ENCODE peak calls at places on chromosomes 5 and 9, in seven cellular contexts. One of them, this sample, is unnamed.

GRCh38 chr5:135243194-135244191 is 155.5 kb downstream of the MACROH2A1 start:
- DNase-seq in kidney: peak
- DNase-seq in GM12865: no peak
- DNase-seq in psoas muscle: peak
- DNase-seq in mammary epithelial cell: no peak
- DNase-seq in ovary: peak
- DNase-seq in K562: no peak
- DNase-seq in this sample: peak

GRCh38 chr5:124746916-124747769 is 704 bp upstream of the ZNF608 start:
- DNase-seq in kidney: peak
- DNase-seq in GM12865: peak
- DNase-seq in psoas muscle: peak
- DNase-seq in mammary epithelial cell: peak
- DNase-seq in ovary: peak
- DNase-seq in K562: no peak
- DNase-seq in this sample: peak

GRCh38 chr9:100129772-100130171 is 30.7 kb downstream of the INVS start:
- DNase-seq in kidney: no peak
- DNase-seq in GM12865: no peak
- DNase-seq in psoas muscle: no peak
- DNase-seq in mammary epithelial cell: no peak
- DNase-seq in ovary: no peak
- DNase-seq in K562: no peak
- DNase-seq in this sample: no peak

GRCh38 chr5:113612060-113612496 is 98.6 kb downstream of the YTHDC2 start:
- DNase-seq in kidney: no peak
- DNase-seq in GM12865: peak
- DNase-seq in psoas muscle: no peak
- DNase-seq in mammary epithelial cell: peak
- DNase-seq in ovary: no peak
- DNase-seq in K562: peak
- DNase-seq in this sample: no peak

GRCh38 chr5:17224858-17225436 is 7.5 kb downstream of the BASP1 start:
- DNase-seq in kidney: no peak
- DNase-seq in GM12865: peak
- DNase-seq in psoas muscle: no peak
- DNase-seq in mammary epithelial cell: peak
- DNase-seq in ovary: no peak
- DNase-seq in K562: no peak
- DNase-seq in this sample: no peak

GRCh38 chr5:66646570-66646969 is 50.4 kb downstream of the MAST4 start:
- DNase-seq in kidney: no peak
- DNase-seq in GM12865: no peak
- DNase-seq in psoas muscle: no peak
- DNase-seq in mammary epithelial cell: no peak
- DNase-seq in ovary: no peak
- DNase-seq in K562: no peak
- DNase-seq in this sample: no peak

GRCh38 chr9:126663661-126664072 is 49.9 kb downstream of the LMX1B start:
- DNase-seq in kidney: peak
- DNase-seq in GM12865: no peak
- DNase-seq in psoas muscle: no peak
- DNase-seq in mammary epithelial cell: no peak
- DNase-seq in ovary: no peak
- DNase-seq in K562: no peak
- DNase-seq in this sample: peak

GRCh38 chr9:97923529-97924108 is 1.3 kb upstream of the TRMO start:
- DNase-seq in kidney: no peak
- DNase-seq in GM12865: peak
- DNase-seq in psoas muscle: peak
- DNase-seq in mammary epithelial cell: peak
- DNase-seq in ovary: peak
- DNase-seq in K562: peak
- DNase-seq in this sample: peak

GRCh38 chr5:66655395-66656324 is 59.5 kb downstream of the MAST4 start:
- DNase-seq in kidney: no peak
- DNase-seq in GM12865: no peak
- DNase-seq in psoas muscle: no peak
- DNase-seq in mammary epithelial cell: peak
- DNase-seq in ovary: no peak
- DNase-seq in K562: no peak
- DNase-seq in this sample: no peak

GRCh38 chr9:91208837-91209236 is 152.9 kb downstream of the AUH start:
- DNase-seq in kidney: peak
- DNase-seq in GM12865: peak
- DNase-seq in psoas muscle: no peak
- DNase-seq in mammary epithelial cell: no peak
- DNase-seq in ovary: no peak
- DNase-seq in K562: no peak
- DNase-seq in this sample: no peak

GRCh38 chr9:138070815-138071214 is 193.2 kb downstream of the CACNA1B start:
- DNase-seq in kidney: peak
- DNase-seq in GM12865: no peak
- DNase-seq in psoas muscle: no peak
- DNase-seq in mammary epithelial cell: no peak
- DNase-seq in ovary: no peak
- DNase-seq in K562: no peak
- DNase-seq in this sample: no peak

GRCh38 chr9:83991355-83991754 is 10.8 kb downstream of the RMI1 start:
- DNase-seq in kidney: no peak
- DNase-seq in GM12865: no peak
- DNase-seq in psoas muscle: no peak
- DNase-seq in mammary epithelial cell: no peak
- DNase-seq in ovary: no peak
- DNase-seq in K562: no peak
- DNase-seq in this sample: no peak

GRCh38 chr9:126331964-126332748 is 5.5 kb downstream of the MVB12B start:
- DNase-seq in kidney: no peak
- DNase-seq in GM12865: no peak
- DNase-seq in psoas muscle: no peak
- DNase-seq in mammary epithelial cell: no peak
- DNase-seq in ovary: no peak
- DNase-seq in K562: no peak
- DNase-seq in this sample: no peak

GRCh38 chr9:134007571-134007970 is 15.4 kb upstream of the VAV2 start:
- DNase-seq in kidney: peak
- DNase-seq in GM12865: no peak
- DNase-seq in psoas muscle: no peak
- DNase-seq in mammary epithelial cell: no peak
- DNase-seq in ovary: no peak
- DNase-seq in K562: no peak
- DNase-seq in this sample: no peak

GRCh38 chr5:142816577-142816976 is 46.4 kb downstream of the ARHGAP26 start:
- DNase-seq in kidney: no peak
- DNase-seq in GM12865: no peak
- DNase-seq in psoas muscle: peak
- DNase-seq in mammary epithelial cell: peak
- DNase-seq in ovary: no peak
- DNase-seq in K562: no peak
- DNase-seq in this sample: peak

DNA sequence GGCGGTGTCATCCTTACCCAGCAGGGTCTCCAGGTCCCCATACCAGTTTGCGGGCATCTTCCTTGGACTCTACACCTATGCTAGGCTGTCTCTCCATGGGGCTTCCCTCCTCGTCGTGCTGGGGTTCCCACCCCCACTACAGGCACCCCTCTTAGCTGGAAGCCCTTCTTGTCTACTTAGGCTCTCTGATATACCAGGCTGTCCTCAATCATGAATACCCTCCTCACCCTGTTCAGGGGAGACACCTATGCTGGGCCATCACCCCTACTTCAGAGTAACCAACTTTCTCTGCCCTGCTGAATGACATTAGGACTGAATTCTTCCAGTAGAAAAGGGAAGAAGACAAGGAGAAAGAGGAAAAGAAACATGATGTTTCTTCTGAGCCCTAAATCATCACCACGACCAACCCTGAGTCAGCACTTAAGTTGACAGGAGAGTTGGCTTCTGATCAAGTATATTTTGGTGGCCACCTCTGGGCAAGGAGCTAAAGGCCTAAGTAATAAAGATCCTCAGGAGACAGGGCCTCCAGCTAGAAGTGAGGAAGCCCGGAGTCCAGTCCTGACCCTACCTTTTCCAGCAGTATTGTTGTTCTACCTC is 115.3 kb downstream of the GCNT1 start:
- DNase-seq in kidney: no peak
- DNase-seq in GM12865: no peak
- DNase-seq in psoas muscle: no peak
- DNase-seq in mammary epithelial cell: no peak
- DNase-seq in ovary: no peak
- DNase-seq in K562: no peak
- DNase-seq in this sample: no peak
- TF ChIP-seq CTCF in kidney: no peak
- TF ChIP-seq CTCF in GM12865: no peak
- TF ChIP-seq CTCF in psoas muscle: no peak
- TF ChIP-seq CTCF in mammary epithelial cell: no peak
- TF ChIP-seq CTCF in ovary: no peak
- TF ChIP-seq CTCF in K562: no peak
- TF ChIP-seq CTCF in this sample: no peak

DNA sequence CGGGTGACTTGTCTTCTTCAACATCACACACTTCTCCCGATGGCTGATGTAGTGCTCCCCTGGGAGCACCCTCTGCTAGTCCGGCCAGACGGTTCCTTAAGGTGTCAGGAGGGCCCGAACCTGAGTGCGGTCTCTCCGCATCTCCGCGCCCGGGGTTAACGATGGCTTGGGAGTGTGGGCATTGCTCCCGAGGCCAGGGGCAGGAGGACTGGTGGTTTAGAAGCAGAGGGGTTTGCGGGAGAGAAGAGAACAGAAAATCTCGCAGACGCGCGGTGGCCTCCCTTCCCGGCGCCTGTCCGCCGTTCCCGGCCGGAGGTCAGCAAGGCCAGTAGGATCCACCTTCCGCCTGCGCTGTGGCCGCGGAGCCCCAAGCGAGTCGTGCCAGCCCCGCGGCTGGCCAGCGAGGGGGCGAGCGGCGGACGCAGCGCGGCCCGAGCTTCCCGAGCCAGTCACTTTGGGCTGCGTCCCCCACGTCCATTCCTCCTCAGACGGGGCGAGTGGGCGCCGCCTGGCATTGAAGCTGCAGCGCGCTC is 700 bp downstream of the CDO1 start:
- DNase-seq in kidney: no peak
- DNase-seq in GM12865: no peak
- DNase-seq in psoas muscle: peak
- DNase-seq in mammary epithelial cell: no peak
- DNase-seq in ovary: peak
- DNase-seq in K562: no peak
- DNase-seq in this sample: no peak
- H3K4me3 ChIP-seq in kidney: peak
- H3K4me3 ChIP-seq in GM12865: no peak
- H3K4me3 ChIP-seq in psoas muscle: peak
- H3K4me3 ChIP-seq in mammary epithelial cell: no peak
- H3K4me3 ChIP-seq in ovary: peak
- H3K4me3 ChIP-seq in K562: no peak
- H3K4me3 ChIP-seq in this sample: peak

DNA sequence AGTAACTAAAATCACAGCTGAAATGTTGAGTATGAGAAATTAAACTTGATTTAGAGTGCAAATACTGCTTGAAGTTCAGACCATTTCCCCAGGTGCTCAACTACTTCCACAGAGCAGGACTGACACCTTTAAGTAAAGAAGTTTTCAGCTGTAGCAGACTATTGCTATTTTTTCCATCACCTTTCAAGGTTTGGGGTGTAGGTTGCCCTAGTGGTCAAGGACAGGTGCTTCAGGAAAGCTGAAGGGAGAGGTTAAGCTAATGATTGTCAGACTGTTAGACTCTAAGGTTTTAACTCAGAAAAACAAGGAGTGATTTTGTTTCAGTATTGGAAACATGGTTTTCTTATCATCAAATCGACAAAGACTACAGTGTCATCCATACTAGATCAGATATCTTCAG is 162.1 kb downstream of the CCDC192 start:
- DNase-seq in kidney: no peak
- DNase-seq in GM12865: no peak
- DNase-seq in psoas muscle: no peak
- DNase-seq in mammary epithelial cell: no peak
- DNase-seq in ovary: no peak
- DNase-seq in K562: no peak
- DNase-seq in this sample: no peak
- TF ChIP-seq CTCF in kidney: no peak
- TF ChIP-seq CTCF in GM12865: no peak
- TF ChIP-seq CTCF in psoas muscle: no peak
- TF ChIP-seq CTCF in mammary epithelial cell: peak
- TF ChIP-seq CTCF in ovary: no peak
- TF ChIP-seq CTCF in K562: no peak
- TF ChIP-seq CTCF in this sample: no peak

GRCh38 chr9:137044502-137045177 is 1.3 kb downstream of the NPDC1 start:
- DNase-seq in kidney: peak
- DNase-seq in GM12865: no peak
- DNase-seq in psoas muscle: no peak
- DNase-seq in mammary epithelial cell: no peak
- DNase-seq in ovary: no peak
- DNase-seq in K562: no peak
- DNase-seq in this sample: no peak
- H3K4me3 ChIP-seq in kidney: peak
- H3K4me3 ChIP-seq in GM12865: no peak
- H3K4me3 ChIP-seq in psoas muscle: peak
- H3K4me3 ChIP-seq in mammary epithelial cell: peak
- H3K4me3 ChIP-seq in ovary: peak
- H3K4me3 ChIP-seq in K562: no peak
- H3K4me3 ChIP-seq in this sample: peak

DNA sequence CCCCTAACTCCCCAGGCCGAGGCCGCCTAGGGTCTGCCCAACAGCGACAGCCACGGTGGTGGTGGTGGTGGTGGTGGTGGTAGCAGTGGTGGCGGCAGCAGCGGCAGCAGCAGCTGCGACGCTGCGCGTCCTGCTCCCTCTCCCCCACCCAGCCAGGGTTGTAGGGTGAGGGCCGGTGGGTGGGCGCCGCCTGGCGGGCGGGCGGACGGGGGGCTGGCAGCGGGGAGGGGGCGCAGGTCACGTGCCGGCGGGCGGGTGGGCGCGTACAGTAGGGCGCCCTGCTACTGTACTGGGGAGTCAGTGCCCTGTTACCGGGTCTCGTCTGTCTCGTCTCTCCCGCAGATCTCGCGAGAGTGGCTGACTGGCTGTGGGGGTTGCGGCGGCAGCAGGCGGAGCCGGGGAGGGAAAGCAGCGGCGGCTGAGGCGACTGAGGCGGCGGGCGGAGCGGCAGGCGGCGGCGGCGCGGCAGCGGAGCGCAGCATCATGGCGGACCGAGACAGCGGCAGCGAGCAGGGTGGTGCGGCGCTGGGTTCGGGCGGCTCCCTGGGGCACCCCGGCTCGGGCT is at the start of gene PURA:
- DNase-seq in kidney: peak
- DNase-seq in GM12865: peak
- DNase-seq in psoas muscle: peak
- DNase-seq in mammary epithelial cell: peak
- DNase-seq in ovary: peak
- DNase-seq in K562: peak
- DNase-seq in this sample: peak
- TF ChIP-seq CTCF in kidney: no peak
- TF ChIP-seq CTCF in GM12865: peak
- TF ChIP-seq CTCF in psoas muscle: peak
- TF ChIP-seq CTCF in mammary epithelial cell: no peak
- TF ChIP-seq CTCF in ovary: no peak
- TF ChIP-seq CTCF in K562: peak
- TF ChIP-seq CTCF in this sample: peak

This sample was measured in heart right ventricle.